ENCODE peak calls at places on chromosomes 13 and 19, in nine cellular contexts. X is retina; C is IMR-90; Q is stimulated activated CD4-positive, alpha-beta T cell treated with anti-CD3 and anti-CD28 coated beads, Interleukin-1b, Interleukin-23, amount 100 ng/mL, for 24 hours; O is ACHN; T is left colon; W is stimulated activated CD8-positive, alpha-beta memory T cell treated with anti-CD3 and anti-CD28 coated beads, Interleukin-7, amount 100 ng/mL, for 1 hour; S is RCC 7860; I is aorta. F is an unnamed sample.

GRCh38 chr13:106078191-106078590 is 457.3 kb downstream of the EFNB2 start:
- DNase-seq in X (no peak), C (peak; percentile 49), Q (no peak), O (no peak), T (no peak), W (no peak), S (no peak), I (no peak), F (no peak)

GRCh38 chr19:16001481-16002312 is 52.9 kb downstream of the OR10H4 start:
- DNase-seq in X (no peak), C (peak; percentile 77), Q (peak; percentile 22), O (no peak), T (peak; percentile 17), W (no peak), S (no peak), I (no peak), F (peak; percentile 61)

GRCh38 chr19:17073869-17074627 is 1.2 kb downstream of the HAUS8 start:
- DNase-seq in X (no peak), C (peak; percentile 16), Q (no peak), O (no peak), T (peak; percentile 49), W (no peak), S (no peak), I (no peak), F (peak; percentile 34)

GRCh38 chr13:110447801-110448200 is 113.7 kb downstream of the RAB20 start:
- DNase-seq in X (no peak), C (no peak), Q (no peak), O (no peak), T (no peak), W (no peak), S (no peak), I (no peak), F (no peak)

GRCh38 chr13:23909606-23910005 is 12.3 kb upstream of the C1QTNF9B start:
- DNase-seq in X (no peak), C (no peak), Q (no peak), O (no peak), T (no peak), W (no peak), S (no peak), I (no peak), F (no peak)

GRCh38 chr13:95471960-95472359 is 80.6 kb upstream of the CLDN10 start:
- DNase-seq in X (no peak), C (no peak), Q (no peak), O (no peak), T (no peak), W (no peak), S (no peak), I (no peak), F (no peak)

GRCh38 chr13:95956589-95957148 is 96.5 kb downstream of the UGGT2 start:
- DNase-seq in X (no peak), C (no peak), Q (no peak), O (no peak), T (no peak), W (no peak), S (no peak), I (no peak), F (no peak)

GRCh38 chr19:17797397-17798201 is 2.7 kb downstream of the B3GNT3 start:
- DNase-seq in X (no peak), C (no peak), Q (peak; percentile 72), O (peak; percentile 27), T (peak; percentile 80), W (no peak), S (peak; percentile 80), I (no peak), F (no peak)